ENCODE peak calls at places on chromosomes 7 and 10, in ten cellular contexts. S is Peyer's patch, X is body of pancreas, L is HCT116, M is HepG2, D is breast epithelium, Q is stomach, A is testis, V is sigmoid colon, C is thyroid gland. B is an unnamed sample.
A peak's percentile ranks its signal among the peaks of the same experiment; 100 is the strongest.

GRCh38 chr10:33139191-33139646 is 181.2 kb upstream of the ITGB1 start:
- DNase-seq in V (no peak), X (no peak), A (no peak), L (no peak), C (peak; percentile 27), S (peak; percentile 21), M (no peak), Q (no peak), D (no peak), B (no peak)

GRCh38 chr10:46230615-46231014 is 56.2 kb upstream of the ANTXRL start:
- DNase-seq in L (no peak), M (no peak), V (no peak), D (no peak), Q (no peak), X (no peak), A (no peak), S (no peak), C (no peak), B (no peak)

GRCh38 chr7:37359662-37360444 is 88.8 kb downstream of the ELMO1 start:
- DNase-seq in Q (no peak), M (no peak), D (no peak), S (no peak), C (no peak), A (no peak), V (no peak), L (no peak), X (no peak), B (no peak)

GRCh38 chr7:28145931-28146330 is 34.7 kb downstream of the JAZF1 start:
- DNase-seq in C (no peak), A (no peak), L (no peak), Q (peak; percentile 54), M (no peak), X (no peak), V (no peak), D (no peak), S (no peak), B (no peak)

GRCh38 chr7:98249106-98249505 is 2.9 kb downstream of the TECPR1 start:
- DNase-seq in C (no peak), D (no peak), M (no peak), X (no peak), L (no peak), V (no peak), S (no peak), Q (no peak), A (no peak), B (no peak)

GRCh38 chr7:105799006-105799405 is 77.4 kb downstream of the ATXN7L1 start:
- DNase-seq in L (no peak), Q (no peak), D (no peak), C (no peak), A (no peak), X (no peak), V (no peak), M (no peak), S (no peak), B (no peak)

GRCh38 chr7:101218236-101219130 is 518 bp downstream of the ZNHIT1 start:
- DNase-seq in X (no peak), C (peak; percentile 26), M (no peak), S (no peak), D (no peak), V (peak; percentile 61), A (no peak), Q (no peak), L (no peak), B (no peak)

GRCh38 chr10:97059872-97060205 is 125.9 kb downstream of the SLIT1 start:
- DNase-seq in S (no peak), Q (no peak), M (no peak), D (no peak), C (no peak), L (no peak), X (no peak), V (no peak), A (no peak), B (no peak)

GRCh38 chr10:89351402-89352038 is 23.7 kb downstream of the IFIT3 start:
- DNase-seq in L (no peak), V (no peak), A (no peak), M (no peak), C (no peak), X (no peak), D (no peak), Q (no peak), S (no peak), B (no peak)

GRCh38 chr7:71735961-71736556 is 604.1 kb downstream of the GALNT17 start:
- DNase-seq in S (peak; percentile 20), M (peak; percentile 51), A (peak; percentile 91), X (peak; percentile 75), Q (peak; percentile 72), L (peak; percentile 28), D (peak; percentile 32), C (peak; percentile 77), V (no peak), B (peak; percentile 54)

GRCh38 chr10:71658349-71658745 is 61.2 kb downstream of the C10orf105 start:
- DNase-seq in C (peak; percentile 55), L (no peak), V (no peak), S (no peak), M (no peak), X (no peak), D (no peak), Q (no peak), A (no peak), B (no peak)

GRCh38 chr7:137386966-137387365 is 43.4 kb upstream of the PTN start:
- DNase-seq in X (no peak), L (no peak), D (no peak), A (no peak), C (no peak), Q (no peak), V (no peak), M (no peak), S (no peak), B (no peak)

GRCh38 chr7:29556405-29557195 is 7.0 kb upstream of the PRR15 start:
- DNase-seq in X (no peak), M (no peak), A (no peak), D (no peak), S (no peak), V (no peak), Q (no peak), L (no peak), C (no peak), B (no peak)

GRCh38 chr10:43671659-43672555 is 23.2 kb upstream of the ZNF32 start:
- DNase-seq in M (peak; percentile 69), L (peak; percentile 47), V (peak; percentile 77), S (no peak), D (peak; percentile 51), C (peak; percentile 58), Q (peak; percentile 60), A (peak; percentile 75), X (peak; percentile 82), B (peak; percentile 47)

GRCh38 chr7:79454325-79454960 is 976 bp upstream of the MAGI2 start:
- DNase-seq in A (peak; percentile 37), Q (no peak), C (peak; percentile 37), V (peak; percentile 71), S (no peak), X (no peak), L (no peak), M (no peak), D (peak; percentile 20), B (peak; percentile 39)
- TF ChIP-seq POLR2A in A (no peak), Q (no peak), C (no peak), V (no peak), S (no peak), X (no peak), L (no peak), M (no peak), D (no peak), B (no peak)

DNA sequence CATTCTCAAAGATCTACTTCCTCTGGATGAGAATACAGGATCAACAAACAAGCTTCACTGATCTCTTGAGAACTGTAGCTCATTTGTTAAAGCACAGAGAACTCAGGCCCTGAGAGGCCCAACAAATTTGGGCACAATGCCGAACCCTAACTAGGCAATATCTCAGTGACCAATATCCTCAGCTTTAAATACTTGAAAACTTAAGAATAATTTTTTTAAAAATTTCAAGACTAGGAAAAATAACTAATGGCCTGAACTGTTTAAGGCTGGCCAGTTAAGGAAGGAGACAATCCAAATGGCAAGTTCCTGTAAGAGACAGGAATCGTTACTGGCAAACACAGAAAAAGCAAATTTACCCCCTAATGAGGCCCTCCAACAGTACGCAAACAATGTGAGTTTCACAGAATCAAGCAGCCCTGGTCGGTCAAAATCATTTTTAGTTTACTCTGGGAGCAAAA is 39.7 kb downstream of the NT5C2 start:
- DNase-seq in Q (no peak), C (peak; percentile 84), V (no peak), M (peak; percentile 51), S (no peak), D (no peak), A (peak; percentile 54), L (no peak), X (peak; percentile 28), B (peak; percentile 25)
- H3K36me3 ChIP-seq in Q (no peaks in the 10 kb centered on the region), C (no peaks in the 10 kb centered on the region), V (peaks cover 8% of the 10 kb centered on the region), M (no peaks in the 10 kb centered on the region), S (no peaks in the 10 kb centered on the region), D (no peaks in the 10 kb centered on the region), A (no peaks in the 10 kb centered on the region), L (no peaks in the 10 kb centered on the region), X (no peaks in the 10 kb centered on the region), B (no peaks in the 10 kb centered on the region)

DNA sequence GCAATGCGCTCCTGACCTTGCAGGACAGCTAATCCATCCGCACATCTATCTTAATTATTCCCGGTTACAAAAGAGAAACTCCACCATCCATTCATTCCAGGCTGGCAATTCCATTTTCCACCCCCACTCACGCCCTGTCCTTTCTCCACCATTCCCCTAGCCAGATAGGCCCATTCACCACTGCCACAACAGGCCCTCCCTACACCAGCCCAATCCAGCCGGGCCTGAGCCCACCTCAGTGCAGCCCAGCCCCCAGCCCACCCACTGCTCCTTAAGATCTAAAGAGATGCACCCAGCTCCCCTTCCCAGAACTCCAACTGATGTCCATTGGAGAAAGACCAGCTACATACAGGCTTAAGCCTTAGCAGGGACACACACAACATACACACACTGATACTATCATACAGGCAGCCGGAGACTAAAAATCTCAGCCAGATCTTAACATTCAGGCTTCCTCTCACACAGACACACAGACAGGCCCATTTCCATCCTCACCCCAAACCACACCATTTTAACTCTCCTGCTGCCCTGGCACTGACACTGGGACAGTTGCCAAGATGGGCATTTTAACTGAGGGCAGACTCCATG is 38.0 kb upstream of the PAX2 start:
- DNase-seq in A (no peak), X (no peak), D (no peak), S (no peak), V (no peak), Q (no peak), L (no peak), M (no peak), C (no peak), B (no peak)
- TF ChIP-seq POLR2A in A (no peak), X (no peak), D (no peak), S (no peak), V (no peak), Q (no peak), L (no peak), M (no peak), C (no peak), B (no peak)

GRCh38 chr10:5782174-5782573 is 31.1 kb downstream of the GDI2 start:
- DNase-seq in A (no peak), M (no peak), L (no peak), X (no peak), V (no peak), S (no peak), C (no peak), D (no peak), Q (no peak), B (no peak)

GRCh38 chr10:5788969-5789368 is 24.3 kb downstream of the GDI2 start:
- DNase-seq in A (no peak), L (no peak), X (no peak), C (no peak), Q (no peak), D (no peak), S (no peak), M (no peak), V (no peak), B (no peak)

GRCh38 chr10:5779753-5780152 is 33.5 kb downstream of the GDI2 start:
- DNase-seq in X (no peak), A (no peak), C (no peak), V (no peak), L (no peak), S (no peak), D (no peak), Q (no peak), M (no peak), B (no peak)

GRCh38 chr10:5783300-5783699 is 29.9 kb downstream of the GDI2 start:
- DNase-seq in V (no peak), M (no peak), S (no peak), X (no peak), Q (no peak), L (no peak), D (no peak), A (no peak), C (no peak), B (no peak)
- H3K36me3 ChIP-seq in V (peaks cover 50% of the 10 kb centered on the region), M (peaks cover 11% of the 10 kb centered on the region), S (no peaks in the 10 kb centered on the region), X (peaks cover 28% of the 10 kb centered on the region), Q (peaks cover 32% of the 10 kb centered on the region), L (peaks cover 42% of the 10 kb centered on the region), D (no peaks in the 10 kb centered on the region), A (no peaks in the 10 kb centered on the region), C (peaks cover 27% of the 10 kb centered on the region), B (no peaks in the 10 kb centered on the region)